ENCODE peak calls at places on chromosome 21, in six cellular contexts. A, F, U, R, E and T are unnamed samples.

GRCh38 chr21:32445101-32445500 is 32.6 kb downstream of the EVA1C start:
- DNase-seq in A (no peak), F (no peak), U (no peak), R (no peak), E (no peak), T (no peak)

GRCh38 chr21:27393726-27394125 is 426.8 kb upstream of the ADAMTS5 start:
- DNase-seq in A (no peak), F (no peak), U (peak; percentile 44), R (no peak), E (no peak), T (no peak)

GRCh38 chr21:31366825-31367224 is 22.8 kb upstream of the TIAM1 start:
- DNase-seq in A (no peak), F (no peak), U (peak; percentile 86), R (no peak), E (no peak), T (peak; percentile 4)

GRCh38 chr21:33278736-33279135 is 12.6 kb downstream of the IL10RB start:
- DNase-seq in A (no peak), F (no peak), U (peak; percentile 44), R (no peak), E (no peak), T (no peak)

GRCh38 chr21:31926498-31926897 is 53.7 kb downstream of the HUNK start:
- DNase-seq in A (no peak), F (no peak), U (no peak), R (no peak), E (no peak), T (no peak)

GRCh38 chr21:31993826-31994791 is 121.3 kb downstream of the HUNK start:
- DNase-seq in A (no peak), F (no peak), U (peak; percentile 33), R (no peak), E (no peak), T (no peak)

GRCh38 chr21:26043891-26044290 is 126.7 kb downstream of the APP start:
- DNase-seq in A (no peak), F (no peak), U (no peak), R (no peak), E (no peak), T (no peak)

GRCh38 chr21:21750124-21750825 is 752.1 kb downstream of the NCAM2 start:
- DNase-seq in A (no peak), F (no peak), U (no peak), R (no peak), E (no peak), T (no peak)

GRCh38 chr21:15122241-15122640 is 57.4 kb upstream of the NRIP1 start:
- DNase-seq in A (peak; percentile 57), F (no peak), U (no peak), R (no peak), E (no peak), T (peak; percentile 21)

GRCh38 chr21:31335957-31336738 is 7.9 kb downstream of the TIAM1 start:
- DNase-seq in A (no peak), F (no peak), U (peak; percentile 95), R (no peak), E (no peak), T (no peak)

GRCh38 chr21:34022557-34023335 is 50.6 kb upstream of the MRPS6 start:
- DNase-seq in A (no peak), F (no peak), U (no peak), R (no peak), E (no peak), T (no peak)

GRCh38 chr21:20882462-20883415 is 115.5 kb upstream of the NCAM2 start:
- DNase-seq in A (no peak), F (peak; percentile 27), U (peak; percentile 0), R (no peak), E (peak; percentile 30), T (peak; percentile 3)

GRCh38 chr21:29473808-29474207 is 175.1 kb downstream of the BACH1 start:
- DNase-seq in A (no peak), F (no peak), U (no peak), R (no peak), E (no peak), T (no peak)

GRCh38 chr21:28230559-28230958 is 762.1 kb downstream of the LTN1 start:
- DNase-seq in A (no peak), F (no peak), U (peak; percentile 33), R (no peak), E (no peak), T (no peak)

GRCh38 chr21:28439852-28440251 is 552.8 kb downstream of the LTN1 start:
- DNase-seq in A (no peak), F (no peak), U (peak; percentile 73), R (no peak), E (no peak), T (no peak)

GRCh38 chr21:39107739-39108138 is 75.5 kb downstream of the PSMG1 start:
- DNase-seq in A (no peak), F (no peak), U (no peak), R (no peak), E (no peak), T (no peak)

GRCh38 chr21:34072145-34073031 is 990 bp upstream of the MRPS6 start:
- DNase-seq in A (no peak), F (no peak), U (no peak), R (no peak), E (no peak), T (no peak)

GRCh38 chr21:26060335-26061115 is 110.0 kb downstream of the APP start:
- DNase-seq in A (no peak), F (no peak), U (no peak), R (no peak), E (no peak), T (no peak)

GRCh38 chr21:31557956-31558838 is 101.3 kb upstream of the SOD1 start:
- DNase-seq in A (no peak), F (no peak), U (no peak), R (no peak), E (no peak), T (no peak)

GRCh38 chr21:8993943-8994639 is 1527.3 kb upstream of the TPTE start:
- DNase-seq in A (peak; percentile 90), F (no peak), U (no peak), R (no peak), E (no peak), T (no peak)

GRCh38 chr21:33866851-33867250 is 48.8 kb downstream of the ATP5PO start:
- DNase-seq in A (no peak), F (no peak), U (peak; percentile 60), R (no peak), E (no peak), T (no peak)

GRCh38 chr21:26717146-26717739 is 128.0 kb downstream of the ADAMTS1 start:
- DNase-seq in A (no peak), F (no peak), U (peak; percentile 31), R (no peak), E (no peak), T (peak; percentile 4)

DNA sequence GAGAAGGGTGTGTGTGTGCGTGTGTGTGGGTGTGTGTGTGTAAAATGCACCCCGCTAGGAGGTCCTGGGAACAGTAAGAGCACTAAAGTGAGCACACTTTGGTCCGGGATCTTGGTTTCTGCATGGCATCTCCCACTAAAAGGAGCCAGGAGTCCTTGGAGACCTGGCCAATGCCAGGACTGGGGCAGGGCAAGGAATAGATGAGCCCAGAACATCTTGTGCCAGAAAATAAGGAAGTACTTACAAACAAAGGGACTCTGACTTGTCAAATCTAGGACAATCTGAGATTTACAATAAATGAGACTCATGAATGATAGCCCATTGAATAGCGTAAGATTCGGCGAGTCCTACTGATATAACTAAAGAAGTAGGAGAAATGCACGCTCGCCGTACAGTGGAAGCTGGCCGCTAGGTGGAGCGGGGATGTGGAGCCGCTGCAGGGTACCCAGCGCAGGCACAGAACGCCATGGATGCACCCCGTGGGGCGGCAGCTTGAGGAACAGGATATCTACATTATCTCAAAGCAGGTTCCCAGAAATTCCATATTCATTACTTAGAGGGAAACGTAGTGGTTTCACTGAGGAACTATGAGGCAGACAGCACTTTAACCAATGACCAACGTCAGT is 7.1 kb downstream of the SLC37A1 start:
- DNase-seq in A (no peak), F (no peak), U (no peak), R (no peak), E (peak; percentile 67), T (no peak)
- TF ChIP-seq RFX5 in A (no peak), F (no peak), U (no peak), R (no peak), E (no peak), T (no peak)

DNA sequence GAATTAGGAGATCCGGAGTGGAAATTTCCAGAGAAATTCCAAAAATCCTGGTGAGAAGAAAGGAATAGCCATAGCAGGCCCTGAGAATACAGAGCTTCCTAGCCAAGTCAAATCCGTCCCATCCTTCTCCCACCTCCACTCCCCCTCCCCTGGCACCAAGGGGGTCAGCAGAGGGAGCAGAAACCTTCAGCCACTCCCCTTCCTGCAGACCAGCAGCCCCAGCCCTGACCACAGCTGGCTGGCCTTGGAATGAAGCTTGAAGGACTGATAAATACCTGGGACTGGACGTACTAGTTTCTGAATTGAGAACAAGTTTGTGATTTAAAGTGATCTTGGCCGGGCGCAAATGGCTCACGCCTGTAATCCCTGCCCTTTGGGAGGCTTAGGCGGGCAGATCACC is 13.8 kb upstream of the RIPPLY3 start:
- DNase-seq in A (no peak), F (no peak), U (no peak), R (no peak), E (no peak), T (no peak)
- TF ChIP-seq RAD21 in A (no peak), F (no peak), U (no peak), R (no peak), E (no peak), T (no peak)

GRCh38 chr21:37765501-37765900 is 150.8 kb downstream of the KCNJ6 start:
- DNase-seq in A (no peak), F (no peak), U (no peak), R (no peak), E (no peak), T (no peak)
- H3K4me1 ChIP-seq in A (no peaks in the 10 kb centered on the region), F (no peaks in the 10 kb centered on the region), U (peaks cover 2% of the 10 kb centered on the region), R (no peaks in the 10 kb centered on the region), E (no peaks in the 10 kb centered on the region), T (peaks cover 14% of the 10 kb centered on the region)

GRCh38 chr21:42235593-42235992 is 16.7 kb downstream of the ABCG1 start:
- DNase-seq in A (no peak), F (no peak), U (no peak), R (no peak), E (no peak), T (no peak)

GRCh38 chr21:42233067-42233981 is 14.4 kb downstream of the ABCG1 start:
- DNase-seq in A (peak; percentile 30), F (no peak), U (peak; percentile 20), R (peak; percentile 82), E (peak; percentile 45), T (no peak)

GRCh38 chr21:42236014-42236413 is 17.1 kb downstream of the ABCG1 start:
- DNase-seq in A (no peak), F (no peak), U (no peak), R (no peak), E (no peak), T (no peak)

GRCh38 chr21:42234026-42234425 is 15.1 kb downstream of the ABCG1 start:
- DNase-seq in A (no peak), F (no peak), U (no peak), R (no peak), E (no peak), T (no peak)

DNA sequence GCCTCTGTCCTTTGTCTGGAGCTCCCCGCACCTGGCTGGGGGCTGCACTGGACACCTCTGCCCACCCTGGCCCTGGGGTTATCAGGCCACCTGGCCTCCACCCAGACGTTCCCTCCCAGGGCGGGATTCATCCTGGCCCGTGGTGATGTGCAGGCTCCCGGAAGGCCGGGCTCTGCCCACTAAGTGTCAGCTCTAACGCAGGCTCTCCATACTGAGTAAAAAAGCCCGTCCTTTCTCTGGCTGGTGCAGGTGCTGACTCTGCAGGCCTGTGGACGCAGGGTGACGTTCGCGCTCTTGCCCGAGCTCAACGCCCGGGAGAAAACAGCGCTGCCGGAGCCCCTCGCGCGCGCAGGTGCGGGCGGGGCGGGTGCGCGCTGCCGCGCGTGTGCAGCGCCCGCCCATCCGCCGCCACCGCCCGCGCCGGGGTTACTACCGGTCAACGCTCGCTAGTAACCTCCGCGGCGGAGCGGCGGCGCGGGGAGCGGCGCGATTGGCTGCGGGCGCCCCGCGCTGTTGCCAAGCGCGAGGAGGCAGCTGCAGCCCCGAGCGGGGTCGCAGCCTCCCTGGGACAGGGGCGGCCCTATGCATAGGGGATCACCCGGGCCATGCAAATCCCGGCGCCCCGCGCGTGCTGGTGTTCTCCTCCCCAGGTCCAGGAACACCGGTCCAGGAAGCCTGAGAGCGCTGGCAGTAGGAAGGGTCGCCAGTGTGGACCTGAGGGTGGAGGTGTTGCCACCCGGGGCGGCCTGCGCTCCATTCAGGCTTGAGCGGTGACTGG is 15.7 kb downstream of the ABCG1 start:
- DNase-seq in A (peak; percentile 4), F (no peak), U (peak; percentile 45), R (no peak), E (peak; percentile 80), T (peak; percentile 36)
- TF ChIP-seq RFX5 in A (peak; percentile 87), F (peak; percentile 74), U (no peak), R (peak; percentile 85), E (no peak), T (peak; percentile 83)